ENCODE peak calls at places on chromosomes 11 and 22, in seven cellular contexts. One of them, this sample, is unnamed.

GRCh38 chr11:100576044-100577021 is 110.8 kb upstream of the ARHGAP42 start:
- DNase-seq in C1 segment of cervical spinal cord: peak
- DNase-seq in body of pancreas: no peak
- DNase-seq in activated CD4-positive, alpha-beta T cell treated with anti-CD3 and anti-CD28 coated beads, Interleukin-2, amount 50 U/mL, for 1 hour: no peak
- DNase-seq in GM10248: peak
- DNase-seq in activated effector memory CD4-positive, alpha-beta T cell treated with Interleukin-2 at 50 U/mL for 16 hours: no peak
- DNase-seq in sigmoid colon: no peak
- DNase-seq in this sample: peak

GRCh38 chr22:44693756-44694155 is 8.2 kb upstream of the PRR5 start:
- DNase-seq in C1 segment of cervical spinal cord: no peak
- DNase-seq in body of pancreas: no peak
- DNase-seq in activated CD4-positive, alpha-beta T cell treated with anti-CD3 and anti-CD28 coated beads, Interleukin-2, amount 50 U/mL, for 1 hour: no peak
- DNase-seq in GM10248: no peak
- DNase-seq in activated effector memory CD4-positive, alpha-beta T cell treated with Interleukin-2 at 50 U/mL for 16 hours: no peak
- DNase-seq in sigmoid colon: no peak
- DNase-seq in this sample: no peak

GRCh38 chr11:86089659-86090058 is 20.8 kb upstream of the PICALM start:
- DNase-seq in C1 segment of cervical spinal cord: no peak
- DNase-seq in body of pancreas: no peak
- DNase-seq in activated CD4-positive, alpha-beta T cell treated with anti-CD3 and anti-CD28 coated beads, Interleukin-2, amount 50 U/mL, for 1 hour: no peak
- DNase-seq in GM10248: no peak
- DNase-seq in activated effector memory CD4-positive, alpha-beta T cell treated with Interleukin-2 at 50 U/mL for 16 hours: no peak
- DNase-seq in sigmoid colon: no peak
- DNase-seq in this sample: no peak

GRCh38 chr11:70531281-70532065 is 133.1 kb downstream of the CTTN start:
- DNase-seq in C1 segment of cervical spinal cord: no peak
- DNase-seq in body of pancreas: no peak
- DNase-seq in activated CD4-positive, alpha-beta T cell treated with anti-CD3 and anti-CD28 coated beads, Interleukin-2, amount 50 U/mL, for 1 hour: no peak
- DNase-seq in GM10248: no peak
- DNase-seq in activated effector memory CD4-positive, alpha-beta T cell treated with Interleukin-2 at 50 U/mL for 16 hours: no peak
- DNase-seq in sigmoid colon: no peak
- DNase-seq in this sample: no peak

GRCh38 chr11:86910592-86910991 is 44.6 kb downstream of the FZD4 start:
- DNase-seq in C1 segment of cervical spinal cord: no peak
- DNase-seq in body of pancreas: no peak
- DNase-seq in activated CD4-positive, alpha-beta T cell treated with anti-CD3 and anti-CD28 coated beads, Interleukin-2, amount 50 U/mL, for 1 hour: no peak
- DNase-seq in GM10248: no peak
- DNase-seq in activated effector memory CD4-positive, alpha-beta T cell treated with Interleukin-2 at 50 U/mL for 16 hours: no peak
- DNase-seq in sigmoid colon: no peak
- DNase-seq in this sample: no peak

GRCh38 chr11:64878223-64878493 is 263 bp downstream of the EHD1 start:
- DNase-seq in C1 segment of cervical spinal cord: no peak
- DNase-seq in body of pancreas: no peak
- DNase-seq in activated CD4-positive, alpha-beta T cell treated with anti-CD3 and anti-CD28 coated beads, Interleukin-2, amount 50 U/mL, for 1 hour: no peak
- DNase-seq in GM10248: no peak
- DNase-seq in activated effector memory CD4-positive, alpha-beta T cell treated with Interleukin-2 at 50 U/mL for 16 hours: no peak
- DNase-seq in sigmoid colon: no peak
- DNase-seq in this sample: no peak

GRCh38 chr22:37930270-37930951 is 23.0 kb downstream of the C22orf23 start:
- DNase-seq in C1 segment of cervical spinal cord: no peak
- DNase-seq in body of pancreas: peak
- DNase-seq in activated CD4-positive, alpha-beta T cell treated with anti-CD3 and anti-CD28 coated beads, Interleukin-2, amount 50 U/mL, for 1 hour: no peak
- DNase-seq in GM10248: no peak
- DNase-seq in activated effector memory CD4-positive, alpha-beta T cell treated with Interleukin-2 at 50 U/mL for 16 hours: no peak
- DNase-seq in sigmoid colon: no peak
- DNase-seq in this sample: peak

GRCh38 chr22:45709866-45710265 is 38.2 kb downstream of the ATXN10 start:
- DNase-seq in C1 segment of cervical spinal cord: no peak
- DNase-seq in body of pancreas: no peak
- DNase-seq in activated CD4-positive, alpha-beta T cell treated with anti-CD3 and anti-CD28 coated beads, Interleukin-2, amount 50 U/mL, for 1 hour: no peak
- DNase-seq in GM10248: no peak
- DNase-seq in activated effector memory CD4-positive, alpha-beta T cell treated with Interleukin-2 at 50 U/mL for 16 hours: no peak
- DNase-seq in sigmoid colon: no peak
- DNase-seq in this sample: no peak

GRCh38 chr11:117822522-117823033 is 2.0 kb downstream of the FXYD2 start:
- DNase-seq in C1 segment of cervical spinal cord: no peak
- DNase-seq in body of pancreas: peak
- DNase-seq in activated CD4-positive, alpha-beta T cell treated with anti-CD3 and anti-CD28 coated beads, Interleukin-2, amount 50 U/mL, for 1 hour: no peak
- DNase-seq in GM10248: no peak
- DNase-seq in activated effector memory CD4-positive, alpha-beta T cell treated with Interleukin-2 at 50 U/mL for 16 hours: no peak
- DNase-seq in sigmoid colon: peak
- DNase-seq in this sample: no peak

GRCh38 chr22:49657275-49657973 is 170.2 kb downstream of the BRD1 start:
- DNase-seq in C1 segment of cervical spinal cord: no peak
- DNase-seq in body of pancreas: peak
- DNase-seq in activated CD4-positive, alpha-beta T cell treated with anti-CD3 and anti-CD28 coated beads, Interleukin-2, amount 50 U/mL, for 1 hour: peak
- DNase-seq in GM10248: peak
- DNase-seq in activated effector memory CD4-positive, alpha-beta T cell treated with Interleukin-2 at 50 U/mL for 16 hours: peak
- DNase-seq in sigmoid colon: peak
- DNase-seq in this sample: peak

GRCh38 chr22:20494978-20495860 is at the start of gene KLHL22:
- DNase-seq in C1 segment of cervical spinal cord: peak
- DNase-seq in body of pancreas: peak
- DNase-seq in activated CD4-positive, alpha-beta T cell treated with anti-CD3 and anti-CD28 coated beads, Interleukin-2, amount 50 U/mL, for 1 hour: peak
- DNase-seq in GM10248: no peak
- DNase-seq in activated effector memory CD4-positive, alpha-beta T cell treated with Interleukin-2 at 50 U/mL for 16 hours: peak
- DNase-seq in sigmoid colon: peak
- DNase-seq in this sample: peak

GRCh38 chr11:101390539-101390938 is 193.3 kb downstream of the TRPC6 start:
- DNase-seq in C1 segment of cervical spinal cord: no peak
- DNase-seq in body of pancreas: no peak
- DNase-seq in activated CD4-positive, alpha-beta T cell treated with anti-CD3 and anti-CD28 coated beads, Interleukin-2, amount 50 U/mL, for 1 hour: no peak
- DNase-seq in GM10248: no peak
- DNase-seq in activated effector memory CD4-positive, alpha-beta T cell treated with Interleukin-2 at 50 U/mL for 16 hours: no peak
- DNase-seq in sigmoid colon: no peak
- DNase-seq in this sample: no peak

GRCh38 chr11:68036717-68037239 is 2.0 kb upstream of the TCIRG1 start:
- DNase-seq in C1 segment of cervical spinal cord: no peak
- DNase-seq in body of pancreas: peak
- DNase-seq in activated CD4-positive, alpha-beta T cell treated with anti-CD3 and anti-CD28 coated beads, Interleukin-2, amount 50 U/mL, for 1 hour: no peak
- DNase-seq in GM10248: no peak
- DNase-seq in activated effector memory CD4-positive, alpha-beta T cell treated with Interleukin-2 at 50 U/mL for 16 hours: peak
- DNase-seq in sigmoid colon: peak
- DNase-seq in this sample: no peak

GRCh38 chr11:104897891-104898684 is at the start of gene CASP12:
- DNase-seq in C1 segment of cervical spinal cord: no peak
- DNase-seq in body of pancreas: no peak
- DNase-seq in activated CD4-positive, alpha-beta T cell treated with anti-CD3 and anti-CD28 coated beads, Interleukin-2, amount 50 U/mL, for 1 hour: no peak
- DNase-seq in GM10248: peak
- DNase-seq in activated effector memory CD4-positive, alpha-beta T cell treated with Interleukin-2 at 50 U/mL for 16 hours: no peak
- DNase-seq in sigmoid colon: no peak
- DNase-seq in this sample: no peak

GRCh38 chr11:18527512-18527911 is 770 bp upstream of the TSG101 start:
- DNase-seq in C1 segment of cervical spinal cord: no peak
- DNase-seq in body of pancreas: no peak
- DNase-seq in activated CD4-positive, alpha-beta T cell treated with anti-CD3 and anti-CD28 coated beads, Interleukin-2, amount 50 U/mL, for 1 hour: no peak
- DNase-seq in GM10248: no peak
- DNase-seq in activated effector memory CD4-positive, alpha-beta T cell treated with Interleukin-2 at 50 U/mL for 16 hours: no peak
- DNase-seq in sigmoid colon: no peak
- DNase-seq in this sample: peak

GRCh38 chr11:116283300-116283699 is 489.5 kb downstream of the BUD13 start:
- DNase-seq in C1 segment of cervical spinal cord: no peak
- DNase-seq in body of pancreas: no peak
- DNase-seq in activated CD4-positive, alpha-beta T cell treated with anti-CD3 and anti-CD28 coated beads, Interleukin-2, amount 50 U/mL, for 1 hour: no peak
- DNase-seq in GM10248: no peak
- DNase-seq in activated effector memory CD4-positive, alpha-beta T cell treated with Interleukin-2 at 50 U/mL for 16 hours: no peak
- DNase-seq in sigmoid colon: no peak
- DNase-seq in this sample: no peak

GRCh38 chr11:17791144-17791543 is 56.6 kb downstream of the KCNC1 start:
- DNase-seq in C1 segment of cervical spinal cord: no peak
- DNase-seq in body of pancreas: no peak
- DNase-seq in activated CD4-positive, alpha-beta T cell treated with anti-CD3 and anti-CD28 coated beads, Interleukin-2, amount 50 U/mL, for 1 hour: no peak
- DNase-seq in GM10248: no peak
- DNase-seq in activated effector memory CD4-positive, alpha-beta T cell treated with Interleukin-2 at 50 U/mL for 16 hours: no peak
- DNase-seq in sigmoid colon: no peak
- DNase-seq in this sample: no peak

GRCh38 chr11:2210366-2211112 is 38.9 kb upstream of the TH start:
- DNase-seq in C1 segment of cervical spinal cord: no peak
- DNase-seq in body of pancreas: peak
- DNase-seq in activated CD4-positive, alpha-beta T cell treated with anti-CD3 and anti-CD28 coated beads, Interleukin-2, amount 50 U/mL, for 1 hour: no peak
- DNase-seq in GM10248: no peak
- DNase-seq in activated effector memory CD4-positive, alpha-beta T cell treated with Interleukin-2 at 50 U/mL for 16 hours: no peak
- DNase-seq in sigmoid colon: peak
- DNase-seq in this sample: no peak

GRCh38 chr11:67630230-67630942 is 649 bp upstream of the NUDT8 start:
- DNase-seq in C1 segment of cervical spinal cord: peak
- DNase-seq in body of pancreas: peak
- DNase-seq in activated CD4-positive, alpha-beta T cell treated with anti-CD3 and anti-CD28 coated beads, Interleukin-2, amount 50 U/mL, for 1 hour: peak
- DNase-seq in GM10248: peak
- DNase-seq in activated effector memory CD4-positive, alpha-beta T cell treated with Interleukin-2 at 50 U/mL for 16 hours: peak
- DNase-seq in sigmoid colon: peak
- DNase-seq in this sample: peak

GRCh38 chr11:111086058-111086457 is 159.5 kb upstream of the POU2AF2 start:
- DNase-seq in C1 segment of cervical spinal cord: no peak
- DNase-seq in body of pancreas: no peak
- DNase-seq in activated CD4-positive, alpha-beta T cell treated with anti-CD3 and anti-CD28 coated beads, Interleukin-2, amount 50 U/mL, for 1 hour: no peak
- DNase-seq in GM10248: no peak
- DNase-seq in activated effector memory CD4-positive, alpha-beta T cell treated with Interleukin-2 at 50 U/mL for 16 hours: no peak
- DNase-seq in sigmoid colon: no peak
- DNase-seq in this sample: no peak